ENCODE peak calls at places on chromosomes 4 and X, in eight cellular contexts. D is SK-N-SH; U is CD8-positive, alpha-beta memory T cell; B is psoas muscle; W is lung; N is heart right ventricle; R is heart left ventricle; G is breast epithelium. E is an unnamed sample. For H3K4me1, the result is how much of the 10 kb centered on the place peaks cover.

GRCh38 chrX:121365572-121366161 is 318.3 kb downstream of the GLUD2 start:
- DNase-seq in G (no peak), N (no peak), B (no peak), D (no peak), U (no peak), W (no peak), R (no peak), E (no peak)

GRCh38 chr4:71568131-71568530 is 215.7 kb downstream of the GC start:
- DNase-seq in U (no peak), N (no peak), W (no peak), D (no peak), R (no peak), B (no peak), G (no peak), E (no peak)

GRCh38 chrX:57977992-57978391 is 67.7 kb upstream of the ZXDA start:
- DNase-seq in B (no peak), D (no peak), G (no peak), R (no peak), U (no peak), W (no peak), N (no peak), E (no peak)

GRCh38 chr4:184389978-184390518 is 84.3 kb downstream of the IRF2 start:
- DNase-seq in R (no peak), N (no peak), G (no peak), D (no peak), U (no peak), B (no peak), W (no peak), E (no peak)

GRCh38 chrX:8820910-8821527 is 19.8 kb upstream of the FAM9A start:
- DNase-seq in D (no peak), W (no peak), R (no peak), U (no peak), B (no peak), N (no peak), G (no peak), E (no peak)

GRCh38 chr4:45554423-45554822 is 569.4 kb downstream of the GABRG1 start:
- DNase-seq in D (no peak), U (no peak), W (no peak), B (no peak), G (no peak), N (no peak), R (no peak), E (no peak)

GRCh38 chr4:89379541-89380035 is 72.0 kb upstream of the GPRIN3 start:
- DNase-seq in B (no peak), U (no peak), D (no peak), G (no peak), W (no peak), N (no peak), R (no peak), E (no peak)

GRCh38 chrX:40176979-40177430 is 79.2 kb upstream of the BCOR start:
- DNase-seq in U (no peak), R (no peak), B (peak), W (no peak), G (no peak), N (peak), D (peak), E (peak)

GRCh38 chrX:47030339-47030738 is 47.9 kb upstream of the RGN start:
- DNase-seq in D (peak), B (no peak), N (no peak), G (no peak), R (no peak), U (no peak), W (no peak), E (no peak)

GRCh38 chr4:47639531-47639930 is 154.5 kb downstream of the ATP10D start:
- DNase-seq in N (no peak), U (no peak), D (no peak), R (no peak), B (no peak), W (no peak), G (no peak), E (no peak)

GRCh38 chr4:69126030-69126429 is 29.8 kb downstream of the UGT2B7 start:
- DNase-seq in G (no peak), W (no peak), R (no peak), B (no peak), N (no peak), D (no peak), U (no peak), E (no peak)

GRCh38 chr4:118997601-118998000 is 108.9 kb downstream of the SYNPO2 start:
- DNase-seq in W (no peak), U (no peak), B (no peak), G (no peak), N (no peak), D (no peak), R (no peak), E (no peak)

GRCh38 chr4:110394871-110395270 is 81.1 kb upstream of the ENPEP start:
- DNase-seq in N (no peak), U (no peak), G (no peak), R (no peak), B (no peak), W (no peak), D (no peak), E (no peak)

DNA sequence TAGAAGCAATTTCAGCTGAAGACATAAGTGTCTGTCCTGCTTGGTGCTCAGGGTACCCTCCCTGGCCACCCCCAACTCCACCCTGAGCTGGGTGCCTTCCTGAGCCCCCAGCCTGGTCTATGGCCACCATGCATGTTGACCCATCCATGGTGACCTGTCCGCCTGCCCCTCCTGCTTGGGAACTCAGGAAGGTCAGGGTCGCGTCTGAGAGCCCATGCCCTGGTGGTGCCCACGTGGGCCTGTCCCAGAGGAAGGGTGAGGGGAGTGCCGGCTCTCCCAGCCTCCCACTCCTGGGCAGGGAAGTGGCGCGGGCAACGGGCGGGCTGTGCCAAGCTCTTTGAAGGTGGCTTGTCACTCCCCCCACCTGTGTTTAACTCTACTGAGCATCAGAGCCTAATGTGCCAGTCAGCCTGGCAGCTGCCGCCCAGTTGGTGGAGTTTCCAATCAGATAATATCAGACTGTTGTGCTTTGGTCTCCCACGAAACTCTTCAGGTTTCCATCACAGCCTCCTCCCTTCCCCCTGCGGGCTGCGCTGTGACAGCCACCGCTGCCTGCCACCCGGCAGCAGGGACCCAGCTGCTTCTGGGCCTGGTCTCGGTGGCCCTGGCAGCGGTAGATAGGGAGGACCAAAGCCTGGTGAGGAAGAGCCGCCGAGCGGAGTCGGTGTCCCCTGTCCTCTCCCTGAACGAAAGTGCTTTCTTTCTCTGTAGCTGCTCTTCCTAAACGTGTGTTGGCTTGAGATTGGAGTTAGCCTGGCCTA is 4.8 kb downstream of the SH3BP2 start:
- DNase-seq in U (peak), G (no peak), D (peak), B (peak), W (no peak), N (peak), R (peak), E (peak)
- H3K4me1 ChIP-seq in U (half or more), G (half or more), D (under half), B (under half), W (under half), N (half or more), R (half or more), E (half or more)

GRCh38 chr4:163662761-163663160 is 168.3 kb downstream of the TMA16 start:
- DNase-seq in W (no peak), B (no peak), D (no peak), G (no peak), U (no peak), N (no peak), R (no peak), E (no peak)

GRCh38 chr4:163665521-163666334 is 171.2 kb downstream of the TMA16 start:
- DNase-seq in N (no peak), D (no peak), R (no peak), U (no peak), G (no peak), B (no peak), W (no peak), E (no peak)

GRCh38 chr4:163663454-163664225 is 169.2 kb downstream of the TMA16 start:
- DNase-seq in W (no peak), B (no peak), R (no peak), N (no peak), G (no peak), D (no peak), U (no peak), E (no peak)

GRCh38 chr4:163666335-163666888 is 171.9 kb downstream of the TMA16 start:
- DNase-seq in R (no peak), N (no peak), D (no peak), U (no peak), G (no peak), B (no peak), W (no peak), E (no peak)
- H3K4me1 ChIP-seq in R (under half), N (under half), D (under half), U (under half), G (under half), B (under half), W (under half), E (under half)

GRCh38 chrX:51891821-51892551 is 1.4 kb upstream of the MAGED1 start:
- DNase-seq in D (peak), W (no peak), N (no peak), U (no peak), G (no peak), R (peak), B (peak), E (no peak)

GRCh38 chrX:51894697-51895336 is 1.4 kb downstream of the MAGED1 start:
- DNase-seq in B (peak), D (peak), N (peak), R (peak), G (no peak), W (no peak), U (no peak), E (peak)

GRCh38 chrX:51891245-51891644 is 2.2 kb upstream of the MAGED1 start:
- DNase-seq in U (no peak), N (no peak), D (no peak), B (no peak), R (no peak), W (no peak), G (no peak), E (no peak)

GRCh38 chrX:51893931-51894696 is 691 bp downstream of the MAGED1 start:
- DNase-seq in G (no peak), N (no peak), R (no peak), U (no peak), D (peak), B (no peak), W (no peak), E (peak)

DNA sequence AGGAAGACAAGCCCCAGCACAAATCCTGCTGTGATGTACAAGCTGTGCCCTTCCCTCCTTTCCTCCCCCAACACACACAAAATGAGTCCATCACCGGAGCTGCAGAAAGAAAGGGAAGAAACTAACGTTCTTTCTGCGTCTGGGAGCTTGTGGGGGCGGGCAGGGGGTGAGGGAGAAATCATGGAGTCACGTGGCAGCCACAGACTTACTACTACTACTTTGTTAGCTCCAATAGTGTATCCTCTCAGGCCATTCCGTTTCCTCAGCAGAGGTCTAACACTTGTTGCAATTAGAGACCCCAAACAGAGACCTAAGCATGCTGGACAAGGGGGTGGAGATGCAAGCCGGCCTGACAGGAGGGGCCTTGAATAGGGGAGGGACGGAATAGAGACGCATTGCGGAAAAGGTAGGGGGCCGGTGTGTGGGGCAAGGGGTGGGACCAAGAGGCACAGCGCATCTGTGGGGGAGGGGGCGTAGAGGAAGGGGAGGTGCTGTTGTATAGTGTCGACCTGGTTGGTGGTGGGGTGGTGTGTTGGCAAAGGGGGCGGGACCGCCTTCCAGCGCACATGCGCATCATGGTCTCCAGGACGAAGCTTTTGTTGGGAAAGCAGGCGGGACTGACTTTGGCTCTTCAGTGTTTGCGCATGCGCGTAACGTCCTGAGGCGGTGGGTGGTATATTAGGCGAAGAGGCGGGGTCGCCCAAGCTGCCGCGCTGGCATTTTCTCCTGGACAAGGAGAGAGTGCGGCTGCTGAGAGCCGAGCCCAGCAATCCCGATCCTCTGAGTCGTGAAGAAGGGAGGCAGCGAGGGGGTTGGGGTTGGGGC is at the start of gene MAGED1:
- DNase-seq in U (peak), N (peak), R (peak), W (peak), G (peak), B (peak), D (peak), E (peak)
- H3K4me1 ChIP-seq in U (under half), N (under half), R (under half), W (under half), G (under half), B (under half), D (under half), E (under half)

GRCh38 chr4:143407475-143407874 is 70.8 kb downstream of the GAB1 start:
- DNase-seq in N (no peak), G (no peak), W (no peak), B (no peak), D (no peak), R (no peak), U (no peak), E (no peak)
- H3K4me1 ChIP-seq in N (half or more), G (under half), W (half or more), B (half or more), D (under half), R (half or more), U (under half), E (under half)

GRCh38 chr4:30870513-30870912 is 150.3 kb downstream of the PCDH7 start:
- DNase-seq in B (no peak), N (no peak), G (no peak), D (no peak), W (no peak), U (no peak), R (no peak), E (no peak)

GRCh38 chr4:30866907-30867306 is 146.7 kb downstream of the PCDH7 start:
- DNase-seq in R (no peak), W (no peak), N (no peak), G (no peak), B (no peak), U (no peak), D (no peak), E (no peak)

GRCh38 chr4:30866444-30866843 is 146.3 kb downstream of the PCDH7 start:
- DNase-seq in W (no peak), N (no peak), D (no peak), R (no peak), B (no peak), G (no peak), U (no peak), E (no peak)

GRCh38 chr4:30867427-30867826 is 147.3 kb downstream of the PCDH7 start:
- DNase-seq in R (no peak), G (peak), W (no peak), U (no peak), D (no peak), B (no peak), N (no peak), E (no peak)

GRCh38 chr4:30868257-30868656 is 148.1 kb downstream of the PCDH7 start:
- DNase-seq in B (no peak), D (no peak), G (no peak), W (no peak), N (no peak), U (no peak), R (no peak), E (no peak)
- H3K4me1 ChIP-seq in B (under half), D (under half), G (under half), W (under half), N (under half), U (under half), R (under half), E (under half)

GRCh38 chr4:51850294-51850693 is 7.3 kb downstream of the DCUN1D4 start:
- DNase-seq in N (no peak), G (no peak), R (no peak), W (no peak), B (no peak), U (no peak), D (no peak), E (no peak)

GRCh38 chr4:51845736-51846135 is 2.8 kb downstream of the DCUN1D4 start:
- DNase-seq in N (no peak), D (no peak), R (no peak), U (no peak), G (no peak), B (no peak), W (no peak), E (no peak)

GRCh38 chr4:51851937-51852290 is 9.0 kb downstream of the DCUN1D4 start:
- DNase-seq in U (no peak), R (no peak), D (no peak), N (no peak), B (no peak), G (no peak), W (no peak), E (no peak)

GRCh38 chr4:51851090-51851936 is 8.4 kb downstream of the DCUN1D4 start:
- DNase-seq in W (no peak), B (no peak), D (no peak), R (no peak), U (no peak), N (no peak), G (no peak), E (no peak)

GRCh38 chr4:51849430-51849829 is 6.5 kb downstream of the DCUN1D4 start:
- DNase-seq in G (no peak), W (no peak), N (no peak), D (no peak), U (no peak), R (no peak), B (no peak), E (no peak)
- H3K4me1 ChIP-seq in G (under half), W (under half), N (under half), D (under half), U (under half), R (under half), B (half or more), E (under half)

GRCh38 chr4:8197521-8197920 is 1.6 kb upstream of the SH3TC1 start:
- DNase-seq in B (no peak), D (no peak), U (no peak), W (no peak), N (no peak), G (no peak), R (no peak), E (no peak)

GRCh38 chr4:8195841-8196460 is 3.1 kb upstream of the SH3TC1 start:
- DNase-seq in N (no peak), W (no peak), U (no peak), R (no peak), D (no peak), B (no peak), G (no peak), E (no peak)

GRCh38 chr4:8194306-8195242 is 4.5 kb upstream of the SH3TC1 start:
- DNase-seq in R (no peak), W (no peak), B (no peak), D (no peak), N (no peak), U (no peak), G (no peak), E (no peak)

GRCh38 chr4:8192748-8193738 is 6.0 kb upstream of the SH3TC1 start:
- DNase-seq in G (no peak), B (peak), N (no peak), D (peak), U (no peak), W (peak), R (peak), E (peak)

DNA sequence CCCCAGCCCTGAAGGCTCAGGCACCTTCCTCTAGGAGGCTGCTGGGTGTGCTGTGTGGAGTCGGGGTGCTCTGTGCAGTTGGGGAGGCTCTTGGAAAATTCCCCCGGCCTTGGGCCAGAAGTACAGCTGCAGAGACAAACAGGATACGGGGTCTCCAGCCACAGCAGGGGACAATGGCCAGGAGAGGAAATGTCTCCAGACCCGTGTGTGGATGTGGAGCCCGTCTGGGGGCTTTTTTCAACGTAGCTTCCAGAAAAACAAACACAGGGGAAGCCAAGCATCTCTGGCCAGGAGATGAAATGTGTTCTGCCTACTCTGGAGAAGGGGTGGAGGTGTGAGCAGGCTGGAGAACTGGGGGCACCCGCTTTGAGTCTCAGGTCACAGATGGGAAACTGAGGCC is 3.7 kb upstream of the SH3TC1 start:
- DNase-seq in U (no peak), W (no peak), N (no peak), R (no peak), B (no peak), D (no peak), G (no peak), E (no peak)
- H3K4me1 ChIP-seq in U (under half), W (under half), N (under half), R (under half), B (under half), D (under half), G (under half), E (under half)